ENCODE peak calls at places on chromosomes 6 and 20, in eight cellular contexts. Q, E, V, H, K, S, A and N are unnamed samples.

GRCh38 chr6:115783402-115784061 is 277.2 kb downstream of the FRK start:
- DNase-seq in V (no peak), K (no peak), E (no peak), S (no peak), A (peak), Q (peak), H (no peak), N (peak)

GRCh38 chr20:58713801-58714339 is 21.3 kb downstream of the NPEPL1 start:
- DNase-seq in E (no peak), S (no peak), H (no peak), K (no peak), Q (peak), A (no peak), V (no peak), N (no peak)

GRCh38 chr6:41239467-41240159 is 11.5 kb downstream of the TREML4 start:
- DNase-seq in V (no peak), A (no peak), H (no peak), S (no peak), E (no peak), K (no peak), Q (no peak), N (no peak)

GRCh38 chr6:93235775-93236174 is 183.6 kb downstream of the EPHA7 start:
- DNase-seq in Q (no peak), V (peak), H (no peak), A (no peak), E (no peak), K (no peak), S (no peak), N (no peak)

GRCh38 chr6:80438728-80439127 is 332.3 kb downstream of the BCKDHB start:
- DNase-seq in Q (no peak), S (peak), E (no peak), H (no peak), A (peak), V (peak), K (no peak), N (peak)

GRCh38 chr20:9110365-9110764 is 41.5 kb downstream of the PLCB4 start:
- DNase-seq in E (no peak), S (no peak), Q (no peak), A (no peak), V (peak), K (no peak), H (no peak), N (no peak)

GRCh38 chr20:35699127-35699913 is at the start of the genes NFS1 and ROMO1:
- DNase-seq in A (peak), S (peak), Q (peak), H (peak), E (peak), K (peak), V (peak), N (peak)

GRCh38 chr20:5592823-5593761 is 157.1 kb upstream of the SHLD1 start:
- DNase-seq in V (no peak), S (no peak), K (no peak), Q (no peak), H (no peak), A (no peak), E (no peak), N (no peak)

GRCh38 chr20:18628330-18628941 is 40.6 kb downstream of the DTD1 start:
- DNase-seq in E (no peak), A (no peak), H (peak), V (peak), Q (no peak), S (no peak), K (no peak), N (no peak)

GRCh38 chr20:25470045-25470444 is 62.6 kb downstream of the GINS1 start:
- DNase-seq in S (no peak), E (peak), A (peak), V (peak), Q (no peak), H (peak), K (no peak), N (peak)

GRCh38 chr6:26450240-26450639 is 7.5 kb upstream of the BTN2A1 start:
- DNase-seq in Q (no peak), S (no peak), H (no peak), A (no peak), E (no peak), V (no peak), K (no peak), N (no peak)

GRCh38 chr6:27568226-27568889 is 95.5 kb upstream of the ZNF184 start:
- DNase-seq in A (no peak), H (no peak), E (no peak), S (no peak), Q (no peak), K (no peak), V (peak), N (no peak)

GRCh38 chr6:123804771-123805540 is 1.3 kb downstream of the NKAIN2 start:
- DNase-seq in K (no peak), Q (no peak), A (no peak), S (peak), V (peak), H (no peak), E (no peak), N (no peak)

GRCh38 chr6:138971601-138972000 is 16.5 kb downstream of the REPS1 start:
- DNase-seq in H (no peak), A (peak), V (peak), Q (no peak), E (no peak), K (no peak), S (peak), N (peak)

GRCh38 chr6:111736005-111736607 is 130.4 kb upstream of the TRAF3IP2 start:
- DNase-seq in H (no peak), K (no peak), S (no peak), A (peak), V (no peak), Q (no peak), E (no peak), N (no peak)

GRCh38 chr6:40541556-40542174 is 45.5 kb downstream of the LRFN2 start:
- DNase-seq in E (no peak), S (no peak), A (no peak), H (no peak), V (peak), K (no peak), Q (no peak), N (no peak)

GRCh38 chr6:130215526-130215925 is 7.2 kb downstream of the SAMD3 start:
- DNase-seq in V (no peak), A (no peak), Q (no peak), E (peak), K (no peak), S (no peak), H (no peak), N (no peak)

GRCh38 chr6:111990214-111990613 is 63.7 kb upstream of the CCN6 start:
- DNase-seq in A (no peak), E (no peak), K (no peak), H (no peak), V (no peak), Q (no peak), S (no peak), N (no peak)

GRCh38 chr6:123091091-123091895 is 95.3 kb downstream of the CLVS2 start:
- DNase-seq in A (peak), E (no peak), K (no peak), S (peak), H (no peak), V (peak), Q (peak), N (peak)

GRCh38 chr6:133991096-133991593 is 38.1 kb downstream of the TBPL1 start:
- DNase-seq in Q (no peak), H (no peak), A (peak), V (peak), K (no peak), S (peak), E (no peak), N (peak)

GRCh38 chr6:84763397-84764331 is 734 bp downstream of the TBX18 start:
- DNase-seq in V (peak), E (no peak), A (peak), K (no peak), Q (peak), S (no peak), H (no peak), N (peak)

GRCh38 chr20:58546756-58547526 is 31.7 kb upstream of the APCDD1L start:
- DNase-seq in H (no peak), Q (no peak), E (no peak), K (no peak), A (no peak), S (no peak), V (no peak), N (no peak)

GRCh38 chr6:126804255-126805064 is 314.0 kb upstream of the RSPO3 start:
- DNase-seq in H (peak), A (peak), K (no peak), S (peak), E (no peak), Q (no peak), V (peak), N (peak)